ENCODE peak calls at places on chromosomes 4 and X, in ten cellular contexts. O is cardiac muscle cell, Q is left ventricle myocardium inferior, D is psoas muscle, F is A673, T is A549, L is LNCaP clone FGC, Z is transverse colon, R is fibroblast of mammary gland, S is uterus. H is an unnamed sample.

GRCh38 chrX:13826770-13827169 is 9.9 kb upstream of the GPM6B start:
- DNase-seq in O (no peak), Q (no peak), D (no peak), F (no peak), T (no peak), L (no peak), Z (no peak), R (no peak), S (no peak), H (no peak)

GRCh38 chrX:118679290-118679689 is 48.1 kb upstream of the IL13RA1 start:
- DNase-seq in O (no peak), Q (no peak), D (no peak), F (peak; percentile 2), T (no peak), L (no peak), Z (no peak), R (no peak), S (no peak), H (no peak)

GRCh38 chr4:174524242-174524641 is 2.0 kb upstream of the HPGD start:
- DNase-seq in O (no peak), Q (no peak), D (no peak), F (no peak), T (no peak), L (no peak), Z (peak; percentile 77), R (no peak), S (no peak), H (no peak)

GRCh38 chr4:108118505-108118904 is 50.2 kb downstream of the LEF1 start:
- DNase-seq in O (no peak), Q (no peak), D (no peak), F (no peak), T (peak; percentile 5), L (peak; percentile 76), Z (no peak), R (no peak), S (no peak), H (no peak)

GRCh38 chrX:107716045-107716684 is 59.4 kb downstream of the TSC22D3 start:
- DNase-seq in O (peak; percentile 71), Q (no peak), D (no peak), F (peak; percentile 23), T (peak; percentile 30), L (no peak), Z (peak; percentile 28), R (no peak), S (peak; percentile 33), H (peak; percentile 20)

GRCh38 chr4:73707918-73708577 is 32.3 kb upstream of the CXCL8 start:
- DNase-seq in O (peak; percentile 25), Q (peak; percentile 54), D (peak; percentile 17), F (peak; percentile 78), T (peak; percentile 34), L (peak; percentile 62), Z (peak; percentile 39), R (peak; percentile 90), S (peak; percentile 68), H (no peak)

GRCh38 chr4:144495944-144496343 is 150.0 kb upstream of the HHIP start:
- DNase-seq in O (no peak), Q (no peak), D (no peak), F (no peak), T (no peak), L (no peak), Z (no peak), R (no peak), S (no peak), H (no peak)

GRCh38 chr4:15755781-15756180 is 22.3 kb upstream of the CD38 start:
- DNase-seq in O (no peak), Q (no peak), D (no peak), F (no peak), T (no peak), L (no peak), Z (no peak), R (no peak), S (no peak), H (no peak)

GRCh38 chrX:49165901-49166881 is 3.6 kb downstream of the MAGIX start:
- DNase-seq in O (peak; percentile 84), Q (peak; percentile 80), D (peak; percentile 80), F (peak; percentile 67), T (no peak), L (no peak), Z (peak; percentile 87), R (peak; percentile 41), S (peak; percentile 52), H (peak; percentile 64)

GRCh38 chrX:130091976-130092522 is 18.2 kb downstream of the ELF4 start:
- DNase-seq in O (no peak), Q (peak; percentile 28), D (peak; percentile 50), F (no peak), T (no peak), L (no peak), Z (peak; percentile 83), R (no peak), S (no peak), H (peak; percentile 59)

GRCh38 chr4:103018391-103019318 is 850 bp downstream of the SLC9B1 start:
- DNase-seq in O (no peak), Q (no peak), D (peak; percentile 21), F (peak; percentile 54), T (peak; percentile 10), L (no peak), Z (peak; percentile 30), R (no peak), S (peak; percentile 40), H (no peak)

GRCh38 chr4:73741140-73741749 is 876 bp downstream of the CXCL8 start:
- DNase-seq in O (no peak), Q (no peak), D (no peak), F (no peak), T (no peak), L (no peak), Z (no peak), R (peak; percentile 9), S (no peak), H (no peak)

GRCh38 chrX:152601848-152602616 is 35.7 kb upstream of the GABRQ start:
- DNase-seq in O (no peak), Q (no peak), D (no peak), F (peak; percentile 42), T (no peak), L (no peak), Z (no peak), R (peak; percentile 1), S (no peak), H (no peak)

GRCh38 chrX:66074920-66075879 is 35.3 kb upstream of the VSIG4 start:
- DNase-seq in O (no peak), Q (peak; percentile 22), D (peak; percentile 46), F (peak; percentile 32), T (no peak), L (no peak), Z (peak; percentile 37), R (peak; percentile 8), S (no peak), H (no peak)

GRCh38 chr4:127139788-127140286 is 492.9 kb upstream of the INTU start:
- DNase-seq in O (no peak), Q (no peak), D (no peak), F (no peak), T (no peak), L (no peak), Z (no peak), R (no peak), S (no peak), H (no peak)

GRCh38 chr4:155546451-155546850 is 120.2 kb upstream of the GUCY1A1 start:
- DNase-seq in O (no peak), Q (no peak), D (no peak), F (no peak), T (no peak), L (no peak), Z (no peak), R (peak; percentile 75), S (no peak), H (no peak)

GRCh38 chr4:173415092-173415491 is 16.2 kb upstream of the SCRG1 start:
- DNase-seq in O (no peak), Q (no peak), D (no peak), F (peak; percentile 53), T (no peak), L (no peak), Z (no peak), R (no peak), S (no peak), H (no peak)

GRCh38 chr4:142815834-142816233 is 30.3 kb downstream of the INPP4B start:
- DNase-seq in O (no peak), Q (no peak), D (no peak), F (no peak), T (no peak), L (no peak), Z (no peak), R (peak; percentile 84), S (no peak), H (no peak)

GRCh38 chr4:4672397-4672796 is 130.5 kb upstream of the STX18 start:
- DNase-seq in O (no peak), Q (no peak), D (no peak), F (no peak), T (no peak), L (no peak), Z (peak; percentile 52), R (no peak), S (no peak), H (no peak)

GRCh38 chr4:153651041-153651960 is 32.8 kb upstream of the TLR2 start:
- DNase-seq in O (no peak), Q (peak; percentile 49), D (peak; percentile 31), F (peak; percentile 85), T (no peak), L (no peak), Z (peak; percentile 28), R (peak; percentile 56), S (no peak), H (no peak)

GRCh38 chrX:124289443-124289842 is 43.0 kb upstream of the TEX13D start:
- DNase-seq in O (no peak), Q (no peak), D (no peak), F (no peak), T (no peak), L (no peak), Z (no peak), R (no peak), S (no peak), H (no peak)

GRCh38 chr4:3514806-3515421 is 17.3 kb downstream of the LRPAP1 start:
- DNase-seq in O (peak; percentile 32), Q (peak; percentile 22), D (peak; percentile 28), F (no peak), T (no peak), L (no peak), Z (no peak), R (no peak), S (no peak), H (no peak)
- TF ChIP-seq CTCF in O (peak; percentile 10), Q (peak; percentile 55), D (no peak), F (peak; percentile 43), T (peak; percentile 11), L (peak; percentile 35), Z (no peak), R (no peak), S (no peak), H (no peak)

GRCh38 chr4:23337292-23337691 is 552.6 kb downstream of the PPARGC1A start:
- DNase-seq in O (peak; percentile 14), Q (no peak), D (no peak), F (no peak), T (no peak), L (no peak), Z (no peak), R (no peak), S (no peak), H (no peak)
- TF ChIP-seq CTCF in O (peak; percentile 23), Q (peak; percentile 37), D (peak; percentile 25), F (no peak), T (no peak), L (no peak), Z (no peak), R (no peak), S (no peak), H (no peak)

GRCh38 chr4:84167579-84167978 is 331.5 kb downstream of the NKX6-1 start:
- DNase-seq in O (peak; percentile 25), Q (no peak), D (no peak), F (peak; percentile 32), T (no peak), L (no peak), Z (no peak), R (no peak), S (no peak), H (no peak)
- TF ChIP-seq CTCF in O (no peak), Q (no peak), D (no peak), F (no peak), T (no peak), L (peak; percentile 7), Z (no peak), R (no peak), S (no peak), H (no peak)

GRCh38 chrX:69424161-69424560 is 80.0 kb upstream of the NALF2 start:
- DNase-seq in O (peak; percentile 8), Q (no peak), D (no peak), F (peak; percentile 37), T (no peak), L (no peak), Z (no peak), R (peak; percentile 33), S (no peak), H (no peak)
- TF ChIP-seq CTCF in O (peak; percentile 38), Q (peak; percentile 49), D (no peak), F (peak; percentile 61), T (peak; percentile 30), L (peak; percentile 45), Z (peak; percentile 6), R (peak; percentile 48), S (no peak), H (no peak)

H was measured in natural killer cell.